ENCODE peak calls at places on chromosome 6, in ten cellular contexts. I is cardiac muscle cell, T is adrenal gland, E is IMR-90, A is tibial artery, L is upper lobe of right lung, M is fibroblast of lung, D is bronchial epithelial cell, F is transverse colon, K is H9. H is an unnamed sample.

GRCh38 chr6:147205690-147206600 is 1.7 kb downstream of the STXBP5 start:
- DNase-seq in D (no peak), A (no peak), K (no peak), E (peak; percentile 5), T (peak; percentile 68), L (no peak), I (peak; percentile 69), M (peak; percentile 56), F (peak; percentile 57), H (no peak)

GRCh38 chr6:170295519-170296422 is 4.9 kb upstream of the DLL1 start:
- DNase-seq in F (peak; percentile 49), E (no peak), D (peak; percentile 21), K (peak; percentile 97), A (peak; percentile 65), L (no peak), M (no peak), T (no peak), I (no peak), H (no peak)

GRCh38 chr6:98832282-98833100 is 1.9 kb upstream of the POU3F2 start:
- DNase-seq in F (no peak), A (peak; percentile 65), L (no peak), I (peak; percentile 41), M (peak; percentile 60), E (peak; percentile 74), K (no peak), T (peak; percentile 48), D (peak; percentile 81), H (no peak)

GRCh38 chr6:12288844-12289654 is 1.1 kb upstream of the EDN1 start:
- DNase-seq in I (peak; percentile 80), D (peak; percentile 78), F (peak; percentile 76), E (peak; percentile 74), A (no peak), M (peak; percentile 61), T (peak; percentile 34), L (no peak), K (peak; percentile 70), H (peak; percentile 79)

GRCh38 chr6:161668665-161669064 is 394.8 kb upstream of the AGPAT4 start:
- DNase-seq in K (no peak), D (no peak), T (no peak), A (no peak), M (no peak), I (no peak), F (no peak), L (no peak), E (no peak), H (no peak)

GRCh38 chr6:2857580-2858337 is 16.1 kb upstream of the SERPINB1 start:
- DNase-seq in F (peak; percentile 51), T (peak; percentile 93), D (no peak), A (no peak), L (no peak), M (peak; percentile 70), E (peak; percentile 64), K (no peak), I (peak; percentile 96), H (no peak)

GRCh38 chr6:33837971-33838665 is 34.3 kb upstream of the MLN start:
- DNase-seq in T (no peak), M (peak; percentile 24), L (no peak), F (no peak), I (peak; percentile 72), D (peak; percentile 64), K (no peak), E (peak; percentile 56), A (no peak), H (no peak)

GRCh38 chr6:32692019-32692418 is 25.6 kb upstream of the HLA-DQB1 start:
- DNase-seq in E (no peak), D (peak; percentile 54), A (no peak), M (no peak), I (peak; percentile 3), F (peak; percentile 54), T (peak; percentile 38), L (no peak), K (peak; percentile 52), H (no peak)

GRCh38 chr6:63527658-63528514 is 44.4 kb upstream of the LOC128125822 start:
- DNase-seq in F (peak; percentile 68), I (peak; percentile 95), T (peak; percentile 95), A (no peak), M (peak; percentile 99), K (no peak), D (peak; percentile 100), L (no peak), E (peak; percentile 100), H (peak; percentile 57)

GRCh38 chr6:150334790-150335783 is 33.7 kb upstream of the IYD start:
- DNase-seq in K (peak; percentile 46), E (peak; percentile 82), L (no peak), D (peak; percentile 78), I (peak; percentile 87), T (peak; percentile 47), M (peak; percentile 88), F (peak; percentile 44), A (no peak), H (no peak)

GRCh38 chr6:28736121-28736520 is 187.7 kb downstream of the TRIM27 start:
- DNase-seq in L (no peak), E (no peak), I (no peak), T (no peak), A (no peak), D (no peak), M (no peak), F (no peak), K (no peak), H (no peak)

GRCh38 chr6:28734443-28734959 is 189.3 kb downstream of the TRIM27 start:
- DNase-seq in F (no peak), K (no peak), T (no peak), I (no peak), L (no peak), A (no peak), D (no peak), M (no peak), E (no peak), H (no peak)

GRCh38 chr6:28729501-28730402 is 194.0 kb downstream of the TRIM27 start:
- DNase-seq in K (peak; percentile 50), T (no peak), F (no peak), D (no peak), M (no peak), I (no peak), L (no peak), A (no peak), E (no peak), H (no peak)

GRCh38 chr6:28727559-28728211 is 196.1 kb downstream of the TRIM27 start:
- DNase-seq in F (no peak), E (no peak), K (no peak), T (no peak), D (no peak), L (no peak), M (no peak), I (no peak), A (no peak), H (no peak)

DNA sequence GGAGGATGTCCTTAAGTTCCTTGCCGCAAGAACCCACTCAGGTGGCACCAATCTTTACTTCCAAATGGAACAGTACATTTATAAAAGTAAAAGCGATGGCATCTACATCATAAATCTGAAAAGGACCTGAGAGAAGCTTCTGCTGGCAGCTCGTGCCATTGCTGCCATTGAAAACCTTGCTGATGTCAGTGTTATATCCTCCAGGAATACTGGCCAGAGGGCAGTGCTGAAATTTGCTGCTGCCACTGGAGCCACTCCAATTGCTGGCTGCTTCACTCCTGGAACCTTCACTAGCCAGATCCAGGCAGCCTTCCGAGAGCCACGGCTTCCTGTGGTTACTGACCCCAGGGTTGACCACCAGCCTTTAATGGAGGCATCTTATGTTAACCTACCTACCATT is 191.7 kb downstream of the TRIM27 start:
- DNase-seq in T (no peak), I (no peak), D (no peak), F (no peak), E (no peak), M (no peak), L (no peak), A (no peak), K (no peak), H (no peak)
- H3K27me3 ChIP-seq in T (peaks cover 29% of the 10 kb centered on the region), I (peaks cover 83% of the 10 kb centered on the region), D (peaks cover 29% of the 10 kb centered on the region), F (peaks cover 100% of the 10 kb centered on the region), E (peaks cover 12% of the 10 kb centered on the region), M (no peaks in the 10 kb centered on the region), L (peaks cover 41% of the 10 kb centered on the region), A (no peaks in the 10 kb centered on the region), K (no peaks in the 10 kb centered on the region), H (no peaks in the 10 kb centered on the region)

GRCh38 chr6:137043710-137044365 is 927 bp downstream of the IL20RA start:
- DNase-seq in K (peak; percentile 43), D (peak; percentile 50), F (peak; percentile 28), L (no peak), E (peak; percentile 28), I (peak; percentile 51), A (no peak), T (peak; percentile 52), M (peak; percentile 61), H (peak; percentile 17)
- H3K27me3 ChIP-seq in K (peaks cover 4% of the 10 kb centered on the region), D (no peaks in the 10 kb centered on the region), F (peaks cover 37% of the 10 kb centered on the region), L (peaks cover 17% of the 10 kb centered on the region), E (peaks cover 44% of the 10 kb centered on the region), I (peaks cover 32% of the 10 kb centered on the region), A (no peaks in the 10 kb centered on the region), T (no peaks in the 10 kb centered on the region), M (no peaks in the 10 kb centered on the region), H (peaks cover 36% of the 10 kb centered on the region)

GRCh38 chr6:105501246-105501645 is 98.4 kb upstream of the PREP start:
- DNase-seq in I (no peak), E (no peak), A (no peak), K (no peak), F (no peak), M (no peak), D (no peak), T (no peak), L (no peak), H (no peak)

GRCh38 chr6:105501945-105502344 is 99.1 kb upstream of the PREP start:
- DNase-seq in L (no peak), D (no peak), A (no peak), F (no peak), E (no peak), I (no peak), K (no peak), M (no peak), T (no peak), H (no peak)

GRCh38 chr6:105504660-105505059 is 101.8 kb upstream of the PREP start:
- DNase-seq in T (no peak), D (no peak), A (no peak), F (no peak), L (no peak), K (no peak), I (no peak), M (no peak), E (no peak), H (no peak)

GRCh38 chr6:105500693-105501092 is 97.8 kb upstream of the PREP start:
- DNase-seq in L (no peak), T (no peak), A (no peak), D (no peak), K (no peak), E (no peak), M (no peak), I (no peak), F (no peak), H (no peak)

DNA sequence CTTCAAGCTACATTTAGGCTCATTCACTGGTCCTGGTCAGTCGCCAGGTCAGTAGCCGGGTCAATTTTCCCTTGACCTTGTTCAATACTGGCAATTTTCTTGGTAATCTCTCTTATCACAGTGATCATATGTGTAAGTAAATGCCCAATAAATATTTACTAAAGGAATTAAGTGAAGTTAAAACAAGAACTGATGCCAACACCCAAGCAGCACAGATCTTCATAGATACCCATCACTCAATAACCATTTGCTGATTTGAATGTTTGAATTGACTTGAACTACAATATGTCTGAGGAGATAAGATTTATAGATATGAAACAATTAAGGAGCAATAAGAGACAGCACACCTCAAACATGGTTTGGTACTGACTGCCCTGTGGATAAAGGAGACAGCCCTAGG is 100.8 kb upstream of the PREP start:
- DNase-seq in A (no peak), K (no peak), T (no peak), D (no peak), M (no peak), F (no peak), E (no peak), L (no peak), I (no peak), H (no peak)
- H3K27me3 ChIP-seq in A (no peaks in the 10 kb centered on the region), K (no peaks in the 10 kb centered on the region), T (no peaks in the 10 kb centered on the region), D (no peaks in the 10 kb centered on the region), M (no peaks in the 10 kb centered on the region), F (no peaks in the 10 kb centered on the region), E (no peaks in the 10 kb centered on the region), L (no peaks in the 10 kb centered on the region), I (no peaks in the 10 kb centered on the region), H (no peaks in the 10 kb centered on the region)

GRCh38 chr6:145887969-145888368 is 73.4 kb upstream of the FBXO30 start:
- DNase-seq in F (no peak), E (peak; percentile 42), D (peak; percentile 8), A (no peak), L (no peak), T (no peak), M (peak; percentile 36), K (no peak), I (peak; percentile 36), H (no peak)
- H3K27me3 ChIP-seq in F (no peaks in the 10 kb centered on the region), E (no peaks in the 10 kb centered on the region), D (no peaks in the 10 kb centered on the region), A (no peaks in the 10 kb centered on the region), L (no peaks in the 10 kb centered on the region), T (no peaks in the 10 kb centered on the region), M (no peaks in the 10 kb centered on the region), K (no peaks in the 10 kb centered on the region), I (no peaks in the 10 kb centered on the region), H (no peaks in the 10 kb centered on the region)

H was measured in tibial nerve.